ENCODE peak calls at places on chromosomes 1 and 21, in seven cellular contexts. M is mammary epithelial cell; R is CD8-positive, alpha-beta T cell; D is T-helper 17 cell; I is MM.1S; F is A549; W is sigmoid colon. C is an unnamed sample.
A peak's percentile ranks its signal among the peaks of the same experiment; 100 is the strongest.

GRCh38 chr1:77386276-77386675 is 104.5 kb downstream of the AK5 start:
- DNase-seq in W (no peak), R (no peak), F (no peak), M (no peak), D (no peak), I (no peak), C (no peak)

GRCh38 chr1:82777240-82777639 is 976.5 kb downstream of the ADGRL2 start:
- DNase-seq in D (no peak), R (no peak), I (no peak), W (no peak), M (no peak), F (no peak), C (no peak)

GRCh38 chr21:19343711-19344110 is 940.1 kb upstream of the TMPRSS15 start:
- DNase-seq in W (no peak), D (no peak), R (no peak), M (no peak), I (no peak), F (no peak), C (no peak)

GRCh38 chr21:46121286-46122221 is 23.6 kb downstream of the COL6A2 start:
- DNase-seq in W (peak; percentile 67), R (no peak), M (no peak), D (peak; percentile 7), F (no peak), I (no peak), C (no peak)

GRCh38 chr21:40043423-40043822 is 176.2 kb downstream of the PCP4 start:
- DNase-seq in W (no peak), M (no peak), R (no peak), F (no peak), I (no peak), D (no peak), C (no peak)

GRCh38 chr21:33265664-33266049 is 510 bp upstream of the IL10RB start:
- DNase-seq in D (no peak), R (no peak), I (peak; percentile 54), W (peak; percentile 79), M (peak; percentile 37), F (no peak), C (peak; percentile 57)

GRCh38 chr1:242198421-242198820 is 199.5 kb upstream of the MAP1LC3C start:
- DNase-seq in W (no peak), F (no peak), I (no peak), M (peak; percentile 65), R (no peak), D (no peak), C (no peak)

GRCh38 chr1:151362308-151363155 is 10.0 kb downstream of the SELENBP1 start:
- DNase-seq in R (no peak), D (no peak), M (no peak), I (no peak), F (no peak), W (peak; percentile 54), C (no peak)

GRCh38 chr1:187928288-187928687 is 1099.5 kb downstream of the PLA2G4A start:
- DNase-seq in R (no peak), F (no peak), I (no peak), W (no peak), M (peak; percentile 20), D (no peak), C (no peak)

GRCh38 chr21:46155514-46156377 is at the start of gene FTCD:
- DNase-seq in I (no peak), W (peak; percentile 57), R (peak; percentile 43), M (no peak), D (no peak), F (no peak), C (no peak)

GRCh38 chr1:235783148-235783776 is 83.4 kb downstream of the LYST start:
- DNase-seq in M (peak; percentile 21), R (no peak), W (no peak), I (peak; percentile 49), D (no peak), F (peak; percentile 15), C (peak; percentile 9)

GRCh38 chr1:198680174-198680871 is 41.5 kb downstream of the PTPRC start:
- DNase-seq in I (no peak), R (no peak), D (no peak), M (no peak), W (no peak), F (no peak), C (no peak)

GRCh38 chr1:101567582-101568189 is 330.9 kb downstream of the S1PR1 start:
- DNase-seq in W (no peak), I (peak; percentile 31), F (peak; percentile 1), D (no peak), R (peak; percentile 54), M (peak; percentile 20), C (no peak)

GRCh38 chr1:156477526-156478249 is 22.9 kb downstream of the MEF2D start:
- DNase-seq in M (no peak), I (no peak), D (no peak), W (peak; percentile 57), F (no peak), R (no peak), C (peak; percentile 27)

GRCh38 chr1:241639040-241639652 is 1.0 kb downstream of the CHML start:
- DNase-seq in I (peak; percentile 49), W (no peak), F (no peak), D (no peak), M (peak; percentile 27), R (no peak), C (peak; percentile 21)

GRCh38 chr1:227723474-227723873 is 11.6 kb downstream of the JMJD4 start:
- DNase-seq in D (no peak), F (no peak), W (no peak), I (no peak), M (no peak), R (no peak), C (no peak)
- H3K9me3 ChIP-seq in D (peaks cover 10% of the 10 kb centered on the region), F (peaks cover 37% of the 10 kb centered on the region), W (peaks cover 16% of the 10 kb centered on the region), I (no peaks in the 10 kb centered on the region), M (peaks cover 28% of the 10 kb centered on the region), R (peaks cover 13% of the 10 kb centered on the region), C (peaks cover 25% of the 10 kb centered on the region)

DNA sequence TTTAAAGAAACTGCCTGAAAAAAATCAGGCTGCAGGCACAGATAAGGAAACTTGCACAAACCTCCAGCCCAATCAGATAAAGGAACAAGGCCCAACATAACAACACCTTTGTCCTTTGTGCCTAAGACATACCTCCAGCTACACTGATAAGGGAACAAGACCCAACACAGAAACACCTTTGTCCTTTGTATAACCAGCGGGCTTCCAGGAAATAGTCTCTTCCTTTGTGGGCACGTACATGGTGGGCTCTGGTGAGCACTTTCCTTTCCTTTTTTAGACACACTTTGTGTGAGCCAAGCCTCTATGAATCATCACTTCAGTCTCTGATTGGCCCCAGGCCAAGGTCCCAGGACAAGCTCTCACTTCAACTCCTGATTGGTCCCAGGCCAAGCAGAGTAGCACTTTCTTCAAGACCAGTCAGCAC is 23.6 kb downstream of the ZNF670 start:
- DNase-seq in F (no peak), M (peak; percentile 18), I (no peak), D (no peak), R (no peak), W (no peak), C (no peak)
- H3K9me3 ChIP-seq in F (peaks cover 75% of the 10 kb centered on the region), M (peaks cover 31% of the 10 kb centered on the region), I (no peaks in the 10 kb centered on the region), D (peaks cover 12% of the 10 kb centered on the region), R (peaks cover 31% of the 10 kb centered on the region), W (no peaks in the 10 kb centered on the region), C (peaks cover 12% of the 10 kb centered on the region)

GRCh38 chr1:2921970-2922686 is 99.1 kb upstream of the ACTRT2 start:
- DNase-seq in F (peak; percentile 10), I (no peak), W (no peak), D (no peak), M (no peak), R (peak; percentile 66), C (no peak)
- H3K9me3 ChIP-seq in F (no peaks in the 10 kb centered on the region), I (no peaks in the 10 kb centered on the region), W (no peaks in the 10 kb centered on the region), D (no peaks in the 10 kb centered on the region), M (peaks cover 52% of the 10 kb centered on the region), R (no peaks in the 10 kb centered on the region), C (no peaks in the 10 kb centered on the region)

DNA sequence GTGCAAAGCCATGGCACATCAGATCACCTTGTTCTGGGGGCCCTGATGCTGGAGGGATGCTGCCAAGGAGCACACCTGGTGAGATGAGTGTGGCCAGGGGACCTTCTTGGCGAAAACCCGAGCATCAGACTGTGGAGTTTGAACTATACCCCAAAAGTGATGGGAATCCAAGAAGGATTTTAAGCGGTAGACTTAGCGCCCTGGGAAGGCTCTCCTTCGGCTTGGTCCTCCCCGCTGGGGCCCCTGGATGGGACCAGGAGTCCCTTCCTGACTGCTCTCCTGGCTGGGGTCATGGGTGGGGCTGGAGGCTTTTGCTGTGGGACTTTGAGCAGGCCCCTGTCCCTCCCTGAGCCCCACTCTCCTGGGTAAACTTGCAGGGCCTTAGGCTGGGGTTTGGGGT is 10.5 kb downstream of the ZNF362 start:
- DNase-seq in I (no peak), M (no peak), R (no peak), F (no peak), D (no peak), W (no peak), C (no peak)
- H3K9me3 ChIP-seq in I (no peaks in the 10 kb centered on the region), M (no peaks in the 10 kb centered on the region), R (no peaks in the 10 kb centered on the region), F (no peaks in the 10 kb centered on the region), D (no peaks in the 10 kb centered on the region), W (no peaks in the 10 kb centered on the region), C (no peaks in the 10 kb centered on the region)

GRCh38 chr21:35229290-35229689 is 180.2 kb upstream of the RUNX1 start:
- DNase-seq in I (no peak), D (no peak), M (no peak), W (no peak), F (no peak), R (no peak), C (no peak)
- H3K9me3 ChIP-seq in I (no peaks in the 10 kb centered on the region), D (no peaks in the 10 kb centered on the region), M (no peaks in the 10 kb centered on the region), W (no peaks in the 10 kb centered on the region), F (no peaks in the 10 kb centered on the region), R (no peaks in the 10 kb centered on the region), C (no peaks in the 10 kb centered on the region)

GRCh38 chr1:2981388-2981787 is 39.9 kb upstream of the ACTRT2 start:
- DNase-seq in R (no peak), M (no peak), D (no peak), F (no peak), I (no peak), W (peak; percentile 37), C (no peak)

GRCh38 chr1:2981981-2982614 is 39.2 kb upstream of the ACTRT2 start:
- DNase-seq in I (no peak), D (no peak), R (no peak), F (no peak), M (no peak), W (peak; percentile 50), C (no peak)

GRCh38 chr1:2983319-2983705 is 38.0 kb upstream of the ACTRT2 start:
- DNase-seq in R (no peak), F (no peak), W (peak; percentile 56), D (no peak), M (no peak), I (no peak), C (no peak)

GRCh38 chr1:2983706-2984398 is 37.4 kb upstream of the ACTRT2 start:
- DNase-seq in I (no peak), W (peak; percentile 52), R (no peak), F (no peak), M (no peak), D (no peak), C (no peak)

GRCh38 chr1:2982615-2983318 is 38.5 kb upstream of the ACTRT2 start:
- DNase-seq in R (no peak), M (no peak), I (no peak), W (peak; percentile 61), D (no peak), F (no peak), C (no peak)
- H3K9me3 ChIP-seq in R (no peaks in the 10 kb centered on the region), M (peaks cover 37% of the 10 kb centered on the region), I (no peaks in the 10 kb centered on the region), W (no peaks in the 10 kb centered on the region), D (no peaks in the 10 kb centered on the region), F (no peaks in the 10 kb centered on the region), C (no peaks in the 10 kb centered on the region)

GRCh38 chr1:180382326-180383115 is 119.9 kb downstream of the ACBD6 start:
- DNase-seq in R (no peak), W (no peak), M (peak; percentile 59), I (no peak), D (no peak), F (no peak), C (no peak)
- H3K9me3 ChIP-seq in R (peaks cover 14% of the 10 kb centered on the region), W (peaks cover 27% of the 10 kb centered on the region), M (peaks cover 23% of the 10 kb centered on the region), I (no peaks in the 10 kb centered on the region), D (peaks cover 16% of the 10 kb centered on the region), F (peaks cover 32% of the 10 kb centered on the region), C (peaks cover 38% of the 10 kb centered on the region)